ENCODE peak calls at places on chromosomes 3 and 15, in four cellular contexts. I, N, G and E are unnamed samples.

GRCh38 chr3:161990036-161990435 is 493.4 kb downstream of the OTOL1 start:
- DNase-seq in I (no peak), N (no peak), G (no peak), E (no peak)

GRCh38 chr15:53193149-53193548 is 403.0 kb upstream of the ONECUT1 start:
- DNase-seq in I (no peak), N (no peak), G (peak), E (no peak)

GRCh38 chr15:32849769-32850668 is 132.2 kb downstream of the GREM1 start:
- DNase-seq in I (no peak), N (no peak), G (no peak), E (no peak)

GRCh38 chr3:125146601-125147490 is 65.7 kb downstream of the SLC12A8 start:
- DNase-seq in I (no peak), N (no peak), G (no peak), E (peak)

GRCh38 chr15:29685156-29686078 is 136.9 kb downstream of the TJP1 start:
- DNase-seq in I (no peak), N (no peak), G (no peak), E (no peak)

GRCh38 chr3:87503901-87504498 is 227.6 kb upstream of the POU1F1 start:
- DNase-seq in I (no peak), N (peak), G (peak), E (no peak)

GRCh38 chr3:157120071-157120892 is 39.7 kb downstream of the CCNL1 start:
- DNase-seq in I (no peak), N (peak), G (no peak), E (no peak)

GRCh38 chr15:42158941-42159340 is 2.5 kb upstream of the PLA2G4F start:
- DNase-seq in I (no peak), N (no peak), G (no peak), E (no peak)

GRCh38 chr3:25291524-25291923 is 136.5 kb upstream of the RARB start:
- DNase-seq in I (no peak), N (no peak), G (no peak), E (no peak)